ENCODE peak calls at places on chromosomes 7 and 10, in six cellular contexts. X, Q, C, M, I and U are unnamed samples.

GRCh38 chr7:99124636-99125504 is 19.0 kb downstream of the SMURF1 start:
- DNase-seq in C (no peak), I (no peak), Q (no peak), M (no peak), X (no peak), U (no peak)

GRCh38 chr10:73003822-73004221 is 49.2 kb upstream of the PLA2G12B start:
- DNase-seq in Q (no peak), M (no peak), C (no peak), X (no peak), I (no peak), U (no peak)

GRCh38 chr7:111758332-111758731 is 196.0 kb upstream of the IMMP2L start:
- DNase-seq in C (no peak), I (no peak), M (no peak), Q (no peak), X (no peak), U (no peak)

GRCh38 chr10:21278491-21279216 is 246.8 kb downstream of the SKIDA1 start:
- DNase-seq in I (peak; percentile 90), C (peak; percentile 99), Q (peak; percentile 83), M (peak; percentile 90), X (peak; percentile 52), U (peak; percentile 83)

GRCh38 chr7:100942038-100942774 is 7.1 kb upstream of the MUC3A start:
- DNase-seq in I (no peak), Q (no peak), M (no peak), C (no peak), X (no peak), U (no peak)

GRCh38 chr7:20407585-20408466 is 77.1 kb downstream of the ITGB8 start:
- DNase-seq in M (peak; percentile 43), I (peak; percentile 99), C (peak; percentile 90), X (no peak), Q (peak; percentile 53), U (no peak)

GRCh38 chr10:12937527-12937926 is 64.0 kb downstream of the CCDC3 start:
- DNase-seq in M (no peak), Q (no peak), I (no peak), X (no peak), C (no peak), U (no peak)

GRCh38 chr7:133705596-133705995 is 421.5 kb upstream of the LRGUK start:
- DNase-seq in M (peak; percentile 86), X (no peak), Q (no peak), I (no peak), C (no peak), U (no peak)

GRCh38 chr7:82294865-82295264 is 148.7 kb downstream of the CACNA2D1 start:
- DNase-seq in Q (no peak), C (no peak), M (no peak), X (no peak), I (no peak), U (no peak)

GRCh38 chr10:14712991-14713422 is 61.7 kb downstream of the FAM107B start:
- DNase-seq in M (peak; percentile 72), C (no peak), Q (no peak), X (no peak), I (peak; percentile 33), U (no peak)

GRCh38 chr7:21944616-21945373 is 904 bp downstream of the CDCA7L start:
- DNase-seq in I (peak; percentile 25), C (peak; percentile 59), X (peak; percentile 19), Q (peak; percentile 82), M (peak; percentile 5), U (no peak)

GRCh38 chr7:18345641-18346234 is 149.8 kb upstream of the HDAC9 start:
- DNase-seq in Q (no peak), M (peak; percentile 46), C (peak; percentile 40), I (peak; percentile 89), X (no peak), U (no peak)

GRCh38 chr10:125158528-125159485 is 1.6 kb downstream of the CTBP2 start:
- DNase-seq in C (peak; percentile 87), Q (peak; percentile 59), M (peak; percentile 54), X (no peak), I (peak; percentile 21), U (no peak)

GRCh38 chr7:40799-41750 is 151.3 kb upstream of the FAM20C start:
- DNase-seq in I (no peak), X (no peak), C (peak; percentile 22), M (no peak), Q (no peak), U (no peak)

GRCh38 chr10:68471063-68471585 is 649 bp downstream of the DNA2 start:
- DNase-seq in X (no peak), M (no peak), I (no peak), C (no peak), Q (no peak), U (no peak)

GRCh38 chr7:57385668-57386067 is 64.3 kb upstream of the ZNF716 start:
- DNase-seq in I (no peak), Q (no peak), M (no peak), X (no peak), C (no peak), U (no peak)

GRCh38 chr7:44390701-44391100 is 65.3 kb upstream of the CAMK2B start:
- DNase-seq in Q (no peak), X (no peak), I (no peak), C (no peak), M (no peak), U (no peak)